ENCODE peak calls at places on chromosome 20, in ten cellular contexts. F, B, O, L, J, H, Z, D, Q and E are unnamed samples.

GRCh38 chr20:33415948-33416347 is 14.6 kb upstream of the CDK5RAP1 start:
- DNase-seq in F (no peak), B (no peak), O (no peak), L (peak), J (peak), H (no peak), Z (peak), D (peak), Q (peak), E (no peak)

GRCh38 chr20:47274449-47275108 is 81.9 kb downstream of the ZMYND8 start:
- DNase-seq in F (peak), B (no peak), O (peak), L (peak), J (no peak), H (peak), Z (no peak), D (no peak), Q (peak), E (no peak)

GRCh38 chr20:41411458-41411857 is 44.8 kb upstream of the EMILIN3 start:
- DNase-seq in F (no peak), B (no peak), O (no peak), L (peak), J (no peak), H (no peak), Z (peak), D (no peak), Q (peak), E (no peak)

GRCh38 chr20:31572042-31572700 is 32.9 kb upstream of the ID1 start:
- DNase-seq in F (no peak), B (no peak), O (no peak), L (no peak), J (no peak), H (no peak), Z (no peak), D (no peak), Q (no peak), E (no peak)

GRCh38 chr20:17895641-17896246 is 72.8 kb downstream of the SNX5 start:
- DNase-seq in F (no peak), B (no peak), O (peak), L (peak), J (no peak), H (no peak), Z (no peak), D (no peak), Q (peak), E (no peak)

GRCh38 chr20:12570371-12570770 is 438.4 kb upstream of the SPTLC3 start:
- DNase-seq in F (no peak), B (no peak), O (no peak), L (no peak), J (peak), H (no peak), Z (no peak), D (peak), Q (no peak), E (no peak)

GRCh38 chr20:23013429-23013828 is 21.7 kb upstream of the SSTR4 start:
- DNase-seq in F (no peak), B (no peak), O (no peak), L (peak), J (no peak), H (no peak), Z (no peak), D (no peak), Q (no peak), E (peak)

GRCh38 chr20:17912916-17913315 is 55.7 kb downstream of the SNX5 start:
- DNase-seq in F (no peak), B (no peak), O (no peak), L (peak), J (no peak), H (no peak), Z (no peak), D (no peak), Q (peak), E (no peak)

GRCh38 chr20:19314619-19315018 is 102.2 kb downstream of the SLC24A3 start:
- DNase-seq in F (no peak), B (no peak), O (no peak), L (no peak), J (no peak), H (no peak), Z (no peak), D (no peak), Q (no peak), E (peak)

GRCh38 chr20:4836473-4836872 is 114.8 kb downstream of the PRND start:
- DNase-seq in F (no peak), B (no peak), O (no peak), L (no peak), J (no peak), H (no peak), Z (no peak), D (no peak), Q (no peak), E (no peak)